ENCODE peak calls at places on chromosomes 1 and 21, in four cellular contexts. One of them, this sample, is unnamed.
A peak's percentile ranks its signal among the peaks of the same experiment; 100 is the strongest.

GRCh38 chr1:244653439-244654283 is 735 bp downstream of the DESI2 start:
- DNase-seq in effector memory CD8-positive, alpha-beta T cell: no peak
- DNase-seq in NCI-H1930: no peak
- DNase-seq in GM23248: peak; percentile 54
- DNase-seq in this sample: peak; percentile 42

GRCh38 chr1:20237646-20238045 is 51.3 kb upstream of the PLA2G2C start:
- DNase-seq in GM23248: no peak
- DNase-seq in effector memory CD8-positive, alpha-beta T cell: no peak
- DNase-seq in NCI-H1930: no peak
- DNase-seq in this sample: no peak

GRCh38 chr1:94081566-94082344 is 39.2 kb downstream of the ABCA4 start:
- DNase-seq in GM23248: peak; percentile 93
- DNase-seq in NCI-H1930: no peak
- DNase-seq in effector memory CD8-positive, alpha-beta T cell: no peak
- DNase-seq in this sample: peak; percentile 98

GRCh38 chr1:201461193-201461657 is 7.8 kb downstream of the PHLDA3 start:
- DNase-seq in NCI-H1930: no peak
- DNase-seq in effector memory CD8-positive, alpha-beta T cell: no peak
- DNase-seq in GM23248: peak; percentile 98
- DNase-seq in this sample: peak; percentile 99

GRCh38 chr1:96360036-96360795 is 361.4 kb upstream of the PTBP2 start:
- DNase-seq in effector memory CD8-positive, alpha-beta T cell: no peak
- DNase-seq in GM23248: peak; percentile 61
- DNase-seq in NCI-H1930: no peak
- DNase-seq in this sample: peak; percentile 73

GRCh38 chr21:37047079-37047478 is 25.8 kb downstream of the PIGP start:
- DNase-seq in NCI-H1930: no peak
- DNase-seq in effector memory CD8-positive, alpha-beta T cell: no peak
- DNase-seq in GM23248: no peak
- DNase-seq in this sample: peak; percentile 64

GRCh38 chr1:178451529-178451928 is 45.2 kb downstream of the CLEC20A start:
- DNase-seq in effector memory CD8-positive, alpha-beta T cell: no peak
- DNase-seq in NCI-H1930: no peak
- DNase-seq in GM23248: peak; percentile 40
- DNase-seq in this sample: no peak

GRCh38 chr1:96364576-96364975 is 357.0 kb upstream of the PTBP2 start:
- DNase-seq in NCI-H1930: no peak
- DNase-seq in GM23248: peak; percentile 49
- DNase-seq in effector memory CD8-positive, alpha-beta T cell: no peak
- DNase-seq in this sample: peak; percentile 25

GRCh38 chr21:30831194-30831765 is 1.7 kb upstream of the KRTAP7-1 start:
- DNase-seq in NCI-H1930: no peak
- DNase-seq in effector memory CD8-positive, alpha-beta T cell: peak; percentile 22
- DNase-seq in GM23248: peak; percentile 0
- DNase-seq in this sample: peak; percentile 17

GRCh38 chr1:201597551-201598230 is 58.8 kb downstream of the NAV1 start:
- DNase-seq in NCI-H1930: no peak
- DNase-seq in GM23248: no peak
- DNase-seq in effector memory CD8-positive, alpha-beta T cell: no peak
- DNase-seq in this sample: peak; percentile 63

GRCh38 chr1:204278254-204278653 is 64.5 kb upstream of the GOLT1A start:
- DNase-seq in NCI-H1930: no peak
- DNase-seq in GM23248: no peak
- DNase-seq in effector memory CD8-positive, alpha-beta T cell: no peak
- DNase-seq in this sample: no peak

GRCh38 chr1:108777839-108778238 is 31.4 kb downstream of the STXBP3 start:
- DNase-seq in GM23248: no peak
- DNase-seq in NCI-H1930: no peak
- DNase-seq in effector memory CD8-positive, alpha-beta T cell: no peak
- DNase-seq in this sample: peak; percentile 20

GRCh38 chr1:56330400-56331026 is 248.8 kb downstream of the PLPP3 start:
- DNase-seq in effector memory CD8-positive, alpha-beta T cell: no peak
- DNase-seq in NCI-H1930: no peak
- DNase-seq in GM23248: peak; percentile 68
- DNase-seq in this sample: peak; percentile 18

GRCh38 chr1:234504969-234505773 is 26.2 kb upstream of the TARBP1 start:
- DNase-seq in effector memory CD8-positive, alpha-beta T cell: no peak
- DNase-seq in GM23248: no peak
- DNase-seq in NCI-H1930: no peak
- DNase-seq in this sample: no peak

GRCh38 chr21:41121785-41122415 is 46.1 kb upstream of the BACE2 start:
- DNase-seq in GM23248: peak; percentile 75
- DNase-seq in effector memory CD8-positive, alpha-beta T cell: peak; percentile 3
- DNase-seq in NCI-H1930: peak; percentile 61
- DNase-seq in this sample: peak; percentile 80